ENCODE peak calls at places on chromosomes 7 and 10, in eight cellular contexts. B, M, J, R, K, D, S and A are unnamed samples.

GRCh38 chr10:35946556-35946955 is 304.5 kb upstream of the FZD8 start:
- DNase-seq in B (no peak), M (no peak), J (no peak), R (no peak), K (no peak), D (no peak), S (no peak), A (no peak)

GRCh38 chr7:6284055-6284400 is 11.6 kb upstream of the CYTH3 start:
- DNase-seq in B (peak; percentile 86), M (no peak), J (no peak), R (no peak), K (no peak), D (no peak), S (no peak), A (no peak)

GRCh38 chr10:75229961-75230360 is 5.8 kb downstream of the COMTD1 start:
- DNase-seq in B (peak; percentile 50), M (no peak), J (no peak), R (no peak), K (no peak), D (no peak), S (no peak), A (no peak)

GRCh38 chr7:46627038-46627315 is 705.9 kb upstream of the IGFBP3 start:
- DNase-seq in B (no peak), M (no peak), J (no peak), R (no peak), K (no peak), D (no peak), S (no peak), A (no peak)

GRCh38 chr7:19051767-19052375 is 65.6 kb downstream of the TWIST1 start:
- DNase-seq in B (peak; percentile 70), M (peak; percentile 54), J (no peak), R (no peak), K (no peak), D (peak; percentile 28), S (peak; percentile 16), A (peak; percentile 11)

GRCh38 chr10:86959737-86960002 is 1.3 kb downstream of the SNCG start:
- DNase-seq in B (no peak), M (no peak), J (no peak), R (no peak), K (no peak), D (no peak), S (no peak), A (no peak)

GRCh38 chr10:44384601-44385422 is at the start of gene CXCL12:
- DNase-seq in B (no peak), M (peak; percentile 58), J (peak; percentile 67), R (no peak), K (peak; percentile 15), D (peak; percentile 44), S (peak; percentile 72), A (peak; percentile 35)

GRCh38 chr7:18191329-18191728 is 163.7 kb upstream of the PRPS1L1 start:
- DNase-seq in B (no peak), M (no peak), J (no peak), R (no peak), K (no peak), D (no peak), S (no peak), A (no peak)

GRCh38 chr10:52615349-52615748 is 157.2 kb downstream of the MBL2 start:
- DNase-seq in B (no peak), M (no peak), J (no peak), R (no peak), K (no peak), D (no peak), S (no peak), A (no peak)

GRCh38 chr7:92841192-92841591 is 4.8 kb upstream of the CDK6 start:
- DNase-seq in B (no peak), M (no peak), J (no peak), R (no peak), K (no peak), D (no peak), S (no peak), A (no peak)

GRCh38 chr10:3775671-3776551 is 9.1 kb downstream of the KLF6 start:
- DNase-seq in B (peak; percentile 41), M (no peak), J (no peak), R (no peak), K (peak; percentile 59), D (peak; percentile 70), S (no peak), A (no peak)

GRCh38 chr7:68800316-68800715 is 798.0 kb upstream of the AUTS2 start:
- DNase-seq in B (no peak), M (no peak), J (no peak), R (no peak), K (no peak), D (no peak), S (no peak), A (no peak)

GRCh38 chr10:132688580-132689420 is 97.1 kb downstream of the NKX6-2 start:
- DNase-seq in B (no peak), M (peak; percentile 10), J (no peak), R (no peak), K (no peak), D (no peak), S (peak; percentile 3), A (no peak)

GRCh38 chr7:134438946-134439345 is 20.0 kb downstream of the AKR1B1 start:
- DNase-seq in B (no peak), M (no peak), J (no peak), R (no peak), K (no peak), D (no peak), S (no peak), A (no peak)

GRCh38 chr7:79692015-79692414 is 238.5 kb upstream of the MAGI2 start:
- DNase-seq in B (peak; percentile 71), M (no peak), J (no peak), R (peak; percentile 18), K (no peak), D (no peak), S (no peak), A (no peak)

GRCh38 chr10:130300608-130301025 is 164.4 kb downstream of the GLRX3 start:
- DNase-seq in B (no peak), M (no peak), J (no peak), R (no peak), K (no peak), D (no peak), S (peak; percentile 44), A (no peak)

GRCh38 chr10:74244097-74244685 is 93.2 kb downstream of the ADK start:
- DNase-seq in B (peak; percentile 99), M (no peak), J (no peak), R (peak; percentile 34), K (no peak), D (peak; percentile 59), S (no peak), A (no peak)

GRCh38 chr10:132479603-132480221 is 57.9 kb upstream of the INPP5A start:
- DNase-seq in B (no peak), M (no peak), J (no peak), R (no peak), K (no peak), D (no peak), S (no peak), A (no peak)

GRCh38 chr10:101569465-101569837 is 18.6 kb downstream of the POLL start:
- DNase-seq in B (no peak), M (peak; percentile 47), J (no peak), R (no peak), K (no peak), D (no peak), S (no peak), A (no peak)

GRCh38 chr10:101571573-101571925 is 16.5 kb downstream of the POLL start:
- DNase-seq in B (no peak), M (no peak), J (no peak), R (no peak), K (no peak), D (no peak), S (no peak), A (no peak)

GRCh38 chr10:101570764-101571572 is 17.1 kb downstream of the POLL start:
- DNase-seq in B (peak; percentile 9), M (no peak), J (no peak), R (no peak), K (no peak), D (no peak), S (no peak), A (no peak)

GRCh38 chr10:101568054-101568745 is 19.9 kb downstream of the POLL start:
- DNase-seq in B (no peak), M (no peak), J (no peak), R (no peak), K (no peak), D (no peak), S (no peak), A (no peak)

DNA sequence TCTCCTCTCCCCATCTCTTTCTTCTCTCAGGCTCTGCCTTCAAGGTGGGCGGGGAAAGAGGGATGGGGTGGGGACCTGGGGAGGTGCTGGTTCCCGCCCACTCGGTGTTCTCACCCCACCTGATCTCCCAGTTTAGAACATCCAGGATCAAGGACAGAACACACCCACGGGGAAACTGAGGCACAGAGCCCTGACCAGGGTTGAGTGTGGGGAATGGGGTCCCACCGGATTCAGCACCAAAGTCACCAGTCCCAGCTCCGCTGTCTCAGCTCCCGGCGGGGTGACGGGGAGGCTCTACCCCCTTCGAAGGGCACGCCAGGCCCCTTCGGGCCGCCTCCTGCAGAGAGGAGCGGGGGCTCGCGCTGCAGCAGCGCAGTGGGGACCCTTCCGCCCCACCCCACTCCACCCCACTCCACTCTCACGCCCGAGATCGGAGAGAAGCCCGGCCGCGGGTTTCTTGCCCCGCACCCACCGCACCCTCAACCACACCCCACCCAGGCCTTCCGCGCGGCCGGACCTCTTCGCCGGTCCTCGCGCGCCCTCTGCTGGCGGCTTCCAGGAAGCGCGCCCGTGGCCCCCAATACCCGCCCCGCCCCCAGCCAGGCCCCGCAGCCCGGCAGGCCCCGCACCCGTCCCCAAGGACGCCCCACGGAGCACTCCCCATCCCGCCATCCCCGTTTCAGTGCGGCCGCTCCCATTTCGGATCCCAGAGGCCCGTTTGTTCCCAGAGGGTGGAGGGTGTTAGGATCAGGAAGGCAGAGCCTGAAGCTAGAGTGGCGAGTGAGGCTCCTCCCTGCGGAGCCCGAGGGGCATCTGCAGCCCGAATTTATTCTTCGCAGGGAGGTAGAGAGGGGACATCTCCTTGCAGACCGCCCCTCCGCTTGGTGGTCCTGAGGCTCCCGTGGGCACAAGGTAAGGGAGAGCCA is 18.0 kb downstream of the POLL start:
- DNase-seq in B (peak; percentile 59), M (peak; percentile 89), J (peak; percentile 77), R (peak; percentile 38), K (peak; percentile 67), D (peak; percentile 91), S (peak; percentile 81), A (peak; percentile 84)
- TF ChIP-seq CTCF in B (peak; percentile 57), M (peak; percentile 98), J (peak; percentile 89), R (peak; percentile 61), K (no peak), D (peak; percentile 96), S (peak; percentile 92), A (peak; percentile 95)

GRCh38 chr10:102608487-102608886 is 35.8 kb upstream of the TRIM8 start:
- DNase-seq in B (no peak), M (no peak), J (no peak), R (no peak), K (no peak), D (no peak), S (no peak), A (no peak)
- TF ChIP-seq CTCF in B (no peak), M (peak; percentile 10), J (no peak), R (no peak), K (no peak), D (no peak), S (no peak), A (no peak)

GRCh38 chr10:16930540-16930939 is 113.3 kb upstream of the RSU1 start:
- DNase-seq in B (no peak), M (no peak), J (no peak), R (no peak), K (no peak), D (no peak), S (no peak), A (no peak)
- TF ChIP-seq CTCF in B (no peak), M (no peak), J (no peak), R (no peak), K (no peak), D (no peak), S (no peak), A (no peak)

GRCh38 chr7:95899919-95900513 is 127.7 kb downstream of the DYNC1I1 start:
- DNase-seq in B (no peak), M (peak; percentile 22), J (no peak), R (no peak), K (no peak), D (no peak), S (no peak), A (no peak)
- TF ChIP-seq CTCF in B (no peak), M (no peak), J (no peak), R (no peak), K (no peak), D (no peak), S (no peak), A (no peak)